ENCODE peak calls at places on chromosomes 3 and 15, in six cellular contexts. Y, D, M, H, Q and T are unnamed samples.

GRCh38 chr3:179146911-179147570 is 1.1 kb upstream of the PIK3CA start:
- DNase-seq in Y (no peak), D (peak), M (peak), H (no peak), Q (no peak), T (no peak)

GRCh38 chr15:58014040-58014439 is 51.5 kb downstream of the ALDH1A2 start:
- DNase-seq in Y (no peak), D (no peak), M (no peak), H (no peak), Q (no peak), T (no peak)

GRCh38 chr3:18499256-18499655 is 74.1 kb upstream of the SATB1 start:
- DNase-seq in Y (no peak), D (no peak), M (no peak), H (no peak), Q (no peak), T (no peak)

GRCh38 chr15:64693134-64693533 is 82.3 kb downstream of the RBPMS2 start:
- DNase-seq in Y (no peak), D (peak), M (no peak), H (no peak), Q (peak), T (no peak)

GRCh38 chr15:98446093-98446492 is 202.2 kb upstream of the IGF1R start:
- DNase-seq in Y (no peak), D (no peak), M (no peak), H (no peak), Q (no peak), T (no peak)

GRCh38 chr3:63207066-63207590 is 71.0 kb upstream of the SYNPR start:
- DNase-seq in Y (no peak), D (no peak), M (no peak), H (no peak), Q (no peak), T (no peak)

GRCh38 chr3:99901200-99901926 is 83.7 kb downstream of the CMSS1 start:
- DNase-seq in Y (no peak), D (peak), M (no peak), H (no peak), Q (no peak), T (no peak)

GRCh38 chr3:138082085-138082991 is 33.1 kb downstream of the DZIP1L start:
- DNase-seq in Y (no peak), D (peak), M (no peak), H (no peak), Q (no peak), T (no peak)

GRCh38 chr3:43870110-43870509 is 179.4 kb downstream of the ABHD5 start:
- DNase-seq in Y (no peak), D (no peak), M (peak), H (no peak), Q (no peak), T (no peak)

GRCh38 chr15:75840659-75841058 is 2.6 kb upstream of the UBE2Q2 start:
- DNase-seq in Y (no peak), D (no peak), M (peak), H (no peak), Q (no peak), T (no peak)

GRCh38 chr3:10602769-10603768 is 97.7 kb upstream of the ATP2B2 start:
- DNase-seq in Y (no peak), D (no peak), M (no peak), H (no peak), Q (no peak), T (no peak)

GRCh38 chr15:67571643-67572415 is 29.3 kb downstream of the MAP2K5 start:
- DNase-seq in Y (no peak), D (no peak), M (no peak), H (no peak), Q (no peak), T (no peak)

GRCh38 chr3:87997298-87997697 is 61.5 kb downstream of the CGGBP1 start:
- DNase-seq in Y (no peak), D (no peak), M (no peak), H (no peak), Q (no peak), T (no peak)

GRCh38 chr15:99257107-99257750 is 5.9 kb downstream of the LRRC28 start:
- DNase-seq in Y (no peak), D (no peak), M (no peak), H (no peak), Q (no peak), T (no peak)

GRCh38 chr3:186772886-186773417 is 10.4 kb upstream of the EIF4A2 start:
- DNase-seq in Y (peak), D (peak), M (no peak), H (peak), Q (peak), T (peak)

GRCh38 chr15:70142072-70142321 is 44.3 kb upstream of the TLE3 start:
- DNase-seq in Y (no peak), D (no peak), M (no peak), H (no peak), Q (no peak), T (no peak)

GRCh38 chr15:40342421-40343313 is 1.9 kb upstream of the CCDC9B start:
- DNase-seq in Y (no peak), D (no peak), M (no peak), H (no peak), Q (no peak), T (peak)

GRCh38 chr3:52205727-52206372 is 7.9 kb downstream of the ALAS1 start:
- DNase-seq in Y (no peak), D (no peak), M (no peak), H (no peak), Q (no peak), T (no peak)

GRCh38 chr3:110062711-110063110 is 725.4 kb upstream of the DPPA4 start:
- DNase-seq in Y (no peak), D (no peak), M (no peak), H (no peak), Q (no peak), T (no peak)

GRCh38 chr15:82135645-82136044 is 89.8 kb upstream of the MEX3B start:
- DNase-seq in Y (no peak), D (no peak), M (no peak), H (no peak), Q (no peak), T (no peak)

GRCh38 chr3:127929818-127930217 is 14.8 kb downstream of the KBTBD12 start:
- DNase-seq in Y (no peak), D (peak), M (no peak), H (no peak), Q (no peak), T (no peak)

GRCh38 chr3:189602471-189602870 is 28.7 kb upstream of the TP63 start:
- DNase-seq in Y (no peak), D (peak), M (no peak), H (no peak), Q (no peak), T (no peak)

GRCh38 chr15:71106802-71107500 is 8.3 kb upstream of the THSD4 start:
- DNase-seq in Y (no peak), D (no peak), M (no peak), H (no peak), Q (no peak), T (no peak)

GRCh38 chr3:103218146-103218545 is 783.3 kb downstream of the ZPLD1 start:
- DNase-seq in Y (no peak), D (peak), M (no peak), H (no peak), Q (no peak), T (no peak)

GRCh38 chr3:149529099-149529498 is 54.6 kb downstream of the TM4SF4 start:
- DNase-seq in Y (no peak), D (no peak), M (no peak), H (no peak), Q (no peak), T (no peak)

GRCh38 chr3:129226374-129226773 is 23.0 kb upstream of the COPG1 start:
- DNase-seq in Y (no peak), D (no peak), M (peak), H (peak), Q (peak), T (no peak)

GRCh38 chr15:54131410-54131809 is 153.2 kb downstream of the UNC13C start:
- DNase-seq in Y (no peak), D (no peak), M (no peak), H (no peak), Q (no peak), T (no peak)

GRCh38 chr3:11640009-11640673 is 3.6 kb downstream of the VGLL4 start:
- DNase-seq in Y (no peak), D (no peak), M (no peak), H (no peak), Q (no peak), T (no peak)

GRCh38 chr3:21750831-21751391 is at the start of gene ZNF385D:
- DNase-seq in Y (no peak), D (peak), M (no peak), H (peak), Q (peak), T (peak)

GRCh38 chr3:16548721-16549120 is 35.2 kb upstream of the RFTN1 start:
- DNase-seq in Y (no peak), D (no peak), M (no peak), H (no peak), Q (no peak), T (no peak)

GRCh38 chr15:90065682-90066049 is 36.6 kb downstream of the IDH2 start:
- DNase-seq in Y (no peak), D (no peak), M (no peak), H (no peak), Q (no peak), T (no peak)

GRCh38 chr3:142981108-142981507 is 17.6 kb upstream of the PAQR9 start:
- DNase-seq in Y (no peak), D (peak), M (no peak), H (no peak), Q (no peak), T (no peak)

GRCh38 chr3:121957674-121958419 is 63.6 kb downstream of the SLC15A2 start:
- DNase-seq in Y (no peak), D (no peak), M (no peak), H (no peak), Q (no peak), T (no peak)

GRCh38 chr15:57914350-57915055 is 151.0 kb downstream of the ALDH1A2 start:
- DNase-seq in Y (no peak), D (no peak), M (no peak), H (peak), Q (no peak), T (peak)

GRCh38 chr15:68375191-68375631 is 56.8 kb downstream of the ITGA11 start:
- DNase-seq in Y (no peak), D (no peak), M (no peak), H (no peak), Q (no peak), T (peak)

GRCh38 chr3:150371741-150372254 is 36.3 kb upstream of the TSC22D2 start:
- DNase-seq in Y (no peak), D (peak), M (peak), H (no peak), Q (peak), T (no peak)

GRCh38 chr3:12796171-12797123 is at the start of gene CAND2:
- DNase-seq in Y (no peak), D (peak), M (no peak), H (peak), Q (peak), T (peak)

GRCh38 chr15:75233504-75234190 is 24.5 kb upstream of the GOLGA6C start:
- DNase-seq in Y (no peak), D (no peak), M (no peak), H (peak), Q (no peak), T (peak)

GRCh38 chr15:69983696-69984265 is 113.9 kb downstream of the TLE3 start:
- DNase-seq in Y (no peak), D (no peak), M (peak), H (no peak), Q (no peak), T (no peak)

GRCh38 chr3:13137808-13138565 is 64.8 kb upstream of the IQSEC1 start:
- DNase-seq in Y (no peak), D (peak), M (no peak), H (peak), Q (no peak), T (peak)